ENCODE peak calls at places on chromosomes 12 and 14, in eight cellular contexts. V is activated CD4-positive, alpha-beta T cell treated with anti-CD3 and anti-CD28 coated beads, Interleukin-2, amount 50 U/mL, for 24 hours; H is endothelial cell; G is HCT116; Q is iris pigment epithelial cell; N is effector memory CD8-positive, alpha-beta T cell; B is NCI-H524; C is GM03348. U is an unnamed sample.

GRCh38 chr12:11746024-11746771 is 96.7 kb downstream of the ETV6 start:
- DNase-seq in H (no peak), G (no peak), V (no peak), N (no peak), B (no peak), Q (peak), C (no peak), U (peak)

GRCh38 chr12:91986084-91986483 is 159.6 kb downstream of the BTG1 start:
- DNase-seq in C (no peak), H (no peak), N (no peak), V (no peak), Q (peak), B (no peak), G (no peak), U (no peak)

GRCh38 chr14:33711761-33712160 is 239.1 kb downstream of the EGLN3 start:
- DNase-seq in C (no peak), V (no peak), Q (no peak), B (no peak), H (no peak), N (no peak), G (no peak), U (no peak)

GRCh38 chr12:22037952-22038351 is 8.1 kb upstream of the CMAS start:
- DNase-seq in V (no peak), G (no peak), C (no peak), N (no peak), Q (no peak), B (no peak), H (no peak), U (no peak)

GRCh38 chr14:100193417-100194357 is 34.2 kb upstream of the DEGS2 start:
- DNase-seq in Q (no peak), H (no peak), C (no peak), G (no peak), N (no peak), B (peak), V (no peak), U (no peak)

GRCh38 chr12:29242921-29243431 is 93.9 kb downstream of the FAR2 start:
- DNase-seq in N (no peak), V (no peak), H (no peak), C (no peak), B (peak), Q (no peak), G (no peak), U (no peak)

GRCh38 chr14:33693237-33693636 is 257.6 kb downstream of the EGLN3 start:
- DNase-seq in V (no peak), G (no peak), N (no peak), B (no peak), H (no peak), Q (peak), C (no peak), U (no peak)

GRCh38 chr12:5922500-5922899 is 22.6 kb downstream of the ANO2 start:
- DNase-seq in V (no peak), Q (no peak), N (no peak), G (no peak), B (no peak), C (no peak), H (no peak), U (no peak)

GRCh38 chr12:130744274-130744673 is 28.2 kb upstream of the RIMBP2 start:
- DNase-seq in B (no peak), Q (no peak), N (no peak), C (no peak), H (no peak), V (no peak), G (no peak), U (no peak)

GRCh38 chr14:68941820-68942219 is 37.3 kb downstream of the ACTN1 start:
- DNase-seq in N (no peak), Q (peak), B (no peak), C (peak), G (no peak), V (no peak), H (peak), U (no peak)

U was measured in memory B cell.